ENCODE peak calls at places on chromosomes 11 and 22, in nine cellular contexts. One of them, this sample, is unnamed.
A peak's percentile ranks its signal among the peaks of the same experiment; 100 is the strongest.

GRCh38 chr11:133501643-133502535 is 30.4 kb downstream of the OPCML start:
- DNase-seq in naive B cell: no peak
- DNase-seq in effector CD8-positive, alpha-beta T cell: no peak
- DNase-seq in naive thymus-derived CD4-positive, alpha-beta T cell: no peak
- DNase-seq in NB4: no peak
- DNase-seq in GDM1: no peak
- DNase-seq in keratinocyte: no peak
- DNase-seq in AG08395: no peak
- DNase-seq in NCI-H1436: no peak
- DNase-seq in this sample: no peak

GRCh38 chr11:134574947-134575346 is 162.9 kb upstream of the B3GAT1 start:
- DNase-seq in naive B cell: no peak
- DNase-seq in effector CD8-positive, alpha-beta T cell: no peak
- DNase-seq in naive thymus-derived CD4-positive, alpha-beta T cell: no peak
- DNase-seq in NB4: no peak
- DNase-seq in GDM1: no peak
- DNase-seq in keratinocyte: no peak
- DNase-seq in AG08395: no peak
- DNase-seq in NCI-H1436: no peak
- DNase-seq in this sample: no peak

GRCh38 chr11:73143126-73143838 is 1.2 kb upstream of the FCHSD2 start:
- DNase-seq in naive B cell: no peak
- DNase-seq in effector CD8-positive, alpha-beta T cell: no peak
- DNase-seq in naive thymus-derived CD4-positive, alpha-beta T cell: no peak
- DNase-seq in NB4: peak; percentile 88
- DNase-seq in GDM1: peak; percentile 66
- DNase-seq in keratinocyte: no peak
- DNase-seq in AG08395: no peak
- DNase-seq in NCI-H1436: no peak
- DNase-seq in this sample: no peak

GRCh38 chr22:18909556-18909955 is 3.4 kb downstream of the DGCR6 start:
- DNase-seq in naive B cell: no peak
- DNase-seq in effector CD8-positive, alpha-beta T cell: no peak
- DNase-seq in naive thymus-derived CD4-positive, alpha-beta T cell: no peak
- DNase-seq in NB4: no peak
- DNase-seq in GDM1: no peak
- DNase-seq in keratinocyte: no peak
- DNase-seq in AG08395: no peak
- DNase-seq in NCI-H1436: no peak
- DNase-seq in this sample: no peak

GRCh38 chr11:107408762-107409200 is 48.8 kb downstream of the CWF19L2 start:
- DNase-seq in naive B cell: no peak
- DNase-seq in effector CD8-positive, alpha-beta T cell: no peak
- DNase-seq in naive thymus-derived CD4-positive, alpha-beta T cell: no peak
- DNase-seq in NB4: no peak
- DNase-seq in GDM1: no peak
- DNase-seq in keratinocyte: no peak
- DNase-seq in AG08395: no peak
- DNase-seq in NCI-H1436: no peak
- DNase-seq in this sample: no peak

GRCh38 chr11:103812680-103813079 is 223.8 kb upstream of the DDI1 start:
- DNase-seq in naive B cell: no peak
- DNase-seq in effector CD8-positive, alpha-beta T cell: no peak
- DNase-seq in naive thymus-derived CD4-positive, alpha-beta T cell: no peak
- DNase-seq in NB4: no peak
- DNase-seq in GDM1: no peak
- DNase-seq in keratinocyte: no peak
- DNase-seq in AG08395: no peak
- DNase-seq in NCI-H1436: no peak
- DNase-seq in this sample: peak; percentile 30

GRCh38 chr22:49899530-49899929 is 18.7 kb downstream of the ALG12 start:
- DNase-seq in naive B cell: no peak
- DNase-seq in effector CD8-positive, alpha-beta T cell: no peak
- DNase-seq in naive thymus-derived CD4-positive, alpha-beta T cell: no peak
- DNase-seq in NB4: no peak
- DNase-seq in GDM1: no peak
- DNase-seq in keratinocyte: no peak
- DNase-seq in AG08395: no peak
- DNase-seq in NCI-H1436: no peak
- DNase-seq in this sample: no peak

GRCh38 chr22:21013742-21014201 is 1.2 kb upstream of the P2RX6 start:
- DNase-seq in naive B cell: no peak
- DNase-seq in effector CD8-positive, alpha-beta T cell: no peak
- DNase-seq in naive thymus-derived CD4-positive, alpha-beta T cell: no peak
- DNase-seq in NB4: no peak
- DNase-seq in GDM1: no peak
- DNase-seq in keratinocyte: no peak
- DNase-seq in AG08395: no peak
- DNase-seq in NCI-H1436: no peak
- DNase-seq in this sample: no peak

GRCh38 chr11:120703358-120704152 is 192.0 kb downstream of the GRIK4 start:
- DNase-seq in naive B cell: no peak
- DNase-seq in effector CD8-positive, alpha-beta T cell: no peak
- DNase-seq in naive thymus-derived CD4-positive, alpha-beta T cell: no peak
- DNase-seq in NB4: no peak
- DNase-seq in GDM1: no peak
- DNase-seq in keratinocyte: no peak
- DNase-seq in AG08395: no peak
- DNase-seq in NCI-H1436: no peak
- DNase-seq in this sample: no peak

GRCh38 chr22:42269407-42270177 is 861 bp downstream of the TCF20 start:
- DNase-seq in naive B cell: peak; percentile 60
- DNase-seq in effector CD8-positive, alpha-beta T cell: peak; percentile 56
- DNase-seq in naive thymus-derived CD4-positive, alpha-beta T cell: peak; percentile 37
- DNase-seq in NB4: peak; percentile 71
- DNase-seq in GDM1: peak; percentile 22
- DNase-seq in keratinocyte: no peak
- DNase-seq in AG08395: peak; percentile 65
- DNase-seq in NCI-H1436: peak; percentile 36
- DNase-seq in this sample: no peak

GRCh38 chr11:128458316-128458715 is 129.0 kb downstream of the ETS1 start:
- DNase-seq in naive B cell: no peak
- DNase-seq in effector CD8-positive, alpha-beta T cell: no peak
- DNase-seq in naive thymus-derived CD4-positive, alpha-beta T cell: no peak
- DNase-seq in NB4: no peak
- DNase-seq in GDM1: no peak
- DNase-seq in keratinocyte: no peak
- DNase-seq in AG08395: peak; percentile 78
- DNase-seq in NCI-H1436: no peak
- DNase-seq in this sample: peak; percentile 60

GRCh38 chr11:29816359-29816758 is 200.5 kb downstream of the KCNA4 start:
- DNase-seq in naive B cell: no peak
- DNase-seq in effector CD8-positive, alpha-beta T cell: no peak
- DNase-seq in naive thymus-derived CD4-positive, alpha-beta T cell: no peak
- DNase-seq in NB4: no peak
- DNase-seq in GDM1: no peak
- DNase-seq in keratinocyte: no peak
- DNase-seq in AG08395: no peak
- DNase-seq in NCI-H1436: no peak
- DNase-seq in this sample: no peak

GRCh38 chr11:131354251-131354701 is 16.1 kb upstream of the NTM start:
- DNase-seq in naive B cell: no peak
- DNase-seq in effector CD8-positive, alpha-beta T cell: no peak
- DNase-seq in naive thymus-derived CD4-positive, alpha-beta T cell: no peak
- DNase-seq in NB4: no peak
- DNase-seq in GDM1: no peak
- DNase-seq in keratinocyte: no peak
- DNase-seq in AG08395: no peak
- DNase-seq in NCI-H1436: no peak
- DNase-seq in this sample: no peak

GRCh38 chr11:35288311-35288710 is 131.0 kb downstream of the SLC1A2 start:
- DNase-seq in naive B cell: no peak
- DNase-seq in effector CD8-positive, alpha-beta T cell: no peak
- DNase-seq in naive thymus-derived CD4-positive, alpha-beta T cell: no peak
- DNase-seq in NB4: no peak
- DNase-seq in GDM1: no peak
- DNase-seq in keratinocyte: no peak
- DNase-seq in AG08395: peak; percentile 29
- DNase-seq in NCI-H1436: no peak
- DNase-seq in this sample: peak; percentile 69

GRCh38 chr22:46547179-46547882 is 9.9 kb upstream of the CELSR1 start:
- DNase-seq in naive B cell: no peak
- DNase-seq in effector CD8-positive, alpha-beta T cell: no peak
- DNase-seq in naive thymus-derived CD4-positive, alpha-beta T cell: no peak
- DNase-seq in NB4: no peak
- DNase-seq in GDM1: no peak
- DNase-seq in keratinocyte: no peak
- DNase-seq in AG08395: peak; percentile 92
- DNase-seq in NCI-H1436: no peak
- DNase-seq in this sample: peak; percentile 30

GRCh38 chr11:118051136-118051610 is 25.7 kb upstream of the TMPRSS4 start:
- DNase-seq in naive B cell: no peak
- DNase-seq in effector CD8-positive, alpha-beta T cell: no peak
- DNase-seq in naive thymus-derived CD4-positive, alpha-beta T cell: peak; percentile 30
- DNase-seq in NB4: no peak
- DNase-seq in GDM1: no peak
- DNase-seq in keratinocyte: no peak
- DNase-seq in AG08395: no peak
- DNase-seq in NCI-H1436: no peak
- DNase-seq in this sample: no peak

GRCh38 chr22:19579113-19579811 is 55.1 kb upstream of the CLDN5 start:
- DNase-seq in naive B cell: no peak
- DNase-seq in effector CD8-positive, alpha-beta T cell: no peak
- DNase-seq in naive thymus-derived CD4-positive, alpha-beta T cell: no peak
- DNase-seq in NB4: peak; percentile 98
- DNase-seq in GDM1: peak; percentile 20
- DNase-seq in keratinocyte: no peak
- DNase-seq in AG08395: no peak
- DNase-seq in NCI-H1436: no peak
- DNase-seq in this sample: no peak

GRCh38 chr22:36277482-36278291 is 24.8 kb downstream of the APOL1 start:
- DNase-seq in naive B cell: peak; percentile 57
- DNase-seq in effector CD8-positive, alpha-beta T cell: peak; percentile 35
- DNase-seq in naive thymus-derived CD4-positive, alpha-beta T cell: no peak
- DNase-seq in NB4: peak; percentile 74
- DNase-seq in GDM1: peak; percentile 32
- DNase-seq in keratinocyte: no peak
- DNase-seq in AG08395: peak; percentile 75
- DNase-seq in NCI-H1436: peak; percentile 46
- DNase-seq in this sample: peak; percentile 47

GRCh38 chr11:93727985-93728791 is 13.1 kb downstream of the TAF1D start:
- DNase-seq in naive B cell: no peak
- DNase-seq in effector CD8-positive, alpha-beta T cell: no peak
- DNase-seq in naive thymus-derived CD4-positive, alpha-beta T cell: no peak
- DNase-seq in NB4: peak; percentile 48
- DNase-seq in GDM1: no peak
- DNase-seq in keratinocyte: no peak
- DNase-seq in AG08395: no peak
- DNase-seq in NCI-H1436: no peak
- DNase-seq in this sample: peak; percentile 74

GRCh38 chr11:75677275-75677674 is 8.4 kb upstream of the MAP6 start:
- DNase-seq in naive B cell: no peak
- DNase-seq in effector CD8-positive, alpha-beta T cell: no peak
- DNase-seq in naive thymus-derived CD4-positive, alpha-beta T cell: no peak
- DNase-seq in NB4: no peak
- DNase-seq in GDM1: no peak
- DNase-seq in keratinocyte: no peak
- DNase-seq in AG08395: no peak
- DNase-seq in NCI-H1436: no peak
- DNase-seq in this sample: no peak

GRCh38 chr11:32374261-32374711 is 61.1 kb downstream of the WT1 start:
- DNase-seq in naive B cell: no peak
- DNase-seq in effector CD8-positive, alpha-beta T cell: no peak
- DNase-seq in naive thymus-derived CD4-positive, alpha-beta T cell: no peak
- DNase-seq in NB4: peak; percentile 86
- DNase-seq in GDM1: peak; percentile 80
- DNase-seq in keratinocyte: no peak
- DNase-seq in AG08395: no peak
- DNase-seq in NCI-H1436: no peak
- DNase-seq in this sample: no peak

GRCh38 chr22:48118654-48119053 is 1356.2 kb downstream of the TBC1D22A start:
- DNase-seq in naive B cell: no peak
- DNase-seq in effector CD8-positive, alpha-beta T cell: no peak
- DNase-seq in naive thymus-derived CD4-positive, alpha-beta T cell: no peak
- DNase-seq in NB4: no peak
- DNase-seq in GDM1: no peak
- DNase-seq in keratinocyte: no peak
- DNase-seq in AG08395: no peak
- DNase-seq in NCI-H1436: no peak
- DNase-seq in this sample: no peak

GRCh38 chr22:31148516-31148915 is 8.2 kb upstream of the PLA2G3 start:
- DNase-seq in naive B cell: no peak
- DNase-seq in effector CD8-positive, alpha-beta T cell: no peak
- DNase-seq in naive thymus-derived CD4-positive, alpha-beta T cell: no peak
- DNase-seq in NB4: no peak
- DNase-seq in GDM1: no peak
- DNase-seq in keratinocyte: no peak
- DNase-seq in AG08395: no peak
- DNase-seq in NCI-H1436: no peak
- DNase-seq in this sample: peak; percentile 86

GRCh38 chr11:64876835-64877341 is 1.5 kb downstream of the EHD1 start:
- DNase-seq in naive B cell: no peak
- DNase-seq in effector CD8-positive, alpha-beta T cell: no peak
- DNase-seq in naive thymus-derived CD4-positive, alpha-beta T cell: no peak
- DNase-seq in NB4: no peak
- DNase-seq in GDM1: no peak
- DNase-seq in keratinocyte: no peak
- DNase-seq in AG08395: peak; percentile 69
- DNase-seq in NCI-H1436: no peak
- DNase-seq in this sample: peak; percentile 72

GRCh38 chr11:114762437-114762836 is 84.1 kb downstream of the NXPE2 start:
- DNase-seq in naive B cell: no peak
- DNase-seq in effector CD8-positive, alpha-beta T cell: no peak
- DNase-seq in naive thymus-derived CD4-positive, alpha-beta T cell: no peak
- DNase-seq in NB4: peak; percentile 59
- DNase-seq in GDM1: no peak
- DNase-seq in keratinocyte: peak; percentile 1
- DNase-seq in AG08395: peak; percentile 72
- DNase-seq in NCI-H1436: no peak
- DNase-seq in this sample: peak; percentile 32

GRCh38 chr11:113991170-113991569 is 16.3 kb downstream of the HTR3A start:
- DNase-seq in naive B cell: no peak
- DNase-seq in effector CD8-positive, alpha-beta T cell: no peak
- DNase-seq in naive thymus-derived CD4-positive, alpha-beta T cell: no peak
- DNase-seq in NB4: peak; percentile 53
- DNase-seq in GDM1: no peak
- DNase-seq in keratinocyte: no peak
- DNase-seq in AG08395: peak; percentile 48
- DNase-seq in NCI-H1436: no peak
- DNase-seq in this sample: no peak

GRCh38 chr11:28526406-28526751 is 418.2 kb downstream of the METTL15 start:
- DNase-seq in naive B cell: no peak
- DNase-seq in effector CD8-positive, alpha-beta T cell: no peak
- DNase-seq in naive thymus-derived CD4-positive, alpha-beta T cell: no peak
- DNase-seq in NB4: peak; percentile 1
- DNase-seq in GDM1: no peak
- DNase-seq in keratinocyte: no peak
- DNase-seq in AG08395: no peak
- DNase-seq in NCI-H1436: no peak
- DNase-seq in this sample: peak; percentile 37

GRCh38 chr11:64357446-64357845 is 1.5 kb upstream of the RPS6KA4 start:
- DNase-seq in naive B cell: no peak
- DNase-seq in effector CD8-positive, alpha-beta T cell: no peak
- DNase-seq in naive thymus-derived CD4-positive, alpha-beta T cell: no peak
- DNase-seq in NB4: no peak
- DNase-seq in GDM1: no peak
- DNase-seq in keratinocyte: no peak
- DNase-seq in AG08395: no peak
- DNase-seq in NCI-H1436: no peak
- DNase-seq in this sample: no peak

GRCh38 chr22:40472579-40472978 is 102.2 kb downstream of the SGSM3 start:
- DNase-seq in naive B cell: no peak
- DNase-seq in effector CD8-positive, alpha-beta T cell: no peak
- DNase-seq in naive thymus-derived CD4-positive, alpha-beta T cell: no peak
- DNase-seq in NB4: no peak
- DNase-seq in GDM1: no peak
- DNase-seq in keratinocyte: no peak
- DNase-seq in AG08395: no peak
- DNase-seq in NCI-H1436: no peak
- DNase-seq in this sample: no peak

GRCh38 chr11:102589047-102589459 is 36.1 kb downstream of the MMP20 start:
- DNase-seq in naive B cell: peak; percentile 52
- DNase-seq in effector CD8-positive, alpha-beta T cell: no peak
- DNase-seq in naive thymus-derived CD4-positive, alpha-beta T cell: no peak
- DNase-seq in NB4: peak; percentile 61
- DNase-seq in GDM1: no peak
- DNase-seq in keratinocyte: no peak
- DNase-seq in AG08395: no peak
- DNase-seq in NCI-H1436: no peak
- DNase-seq in this sample: no peak